ENCODE peak calls at places on chromosomes 6 and 20, in five cellular contexts. E is stimulated activated effector memory CD8-positive, alpha-beta T cell treated with anti-CD3 and anti-CD28 coated beads, Interleukin-12 subunit alpha, Interleukin-12 subunit beta, amount 100 ng/mL, for 72 hours; T is erythroblast; D is IMR-90; X is NCI-H2171 treated with DMSO at 0.1 percent for 48 hours. K is an unnamed sample.
A peak's percentile ranks its signal among the peaks of the same experiment; 100 is the strongest.

GRCh38 chr20:8155848-8156602 is 24.0 kb downstream of the PLCB1 start:
- DNase-seq in E (no peak), T (no peak), D (peak; percentile 22), X (no peak), K (no peak)

GRCh38 chr6:136201735-136202134 is 48.4 kb downstream of the MTFR2 start:
- DNase-seq in E (no peak), T (no peak), D (peak; percentile 16), X (no peak), K (no peak)

GRCh38 chr6:136235233-136235564 is 14.9 kb downstream of the MTFR2 start:
- DNase-seq in E (no peak), T (no peak), D (peak; percentile 91), X (no peak), K (no peak)

GRCh38 chr20:38296433-38296832 is 7.5 kb upstream of the BPI start:
- DNase-seq in E (no peak), T (no peak), D (no peak), X (no peak), K (no peak)

GRCh38 chr6:113556775-113557174 is 300.4 kb upstream of the MARCKS start:
- DNase-seq in E (no peak), T (no peak), D (no peak), X (no peak), K (no peak)

GRCh38 chr20:46624941-46625340 is 26.3 kb downstream of the SLC13A3 start:
- DNase-seq in E (no peak), T (no peak), D (no peak), X (no peak), K (no peak)

GRCh38 chr20:43820742-43821330 is 93.8 kb upstream of the TOX2 start:
- DNase-seq in E (no peak), T (no peak), D (no peak), X (no peak), K (no peak)

GRCh38 chr20:4875578-4876067 is 125.7 kb downstream of the SLC23A2 start:
- DNase-seq in E (no peak), T (no peak), D (no peak), X (peak; percentile 95), K (no peak)

GRCh38 chr20:31691646-31692275 is 30.9 kb downstream of the BCL2L1 start:
- DNase-seq in E (no peak), T (peak; percentile 22), D (peak; percentile 59), X (peak; percentile 87), K (no peak)

GRCh38 chr20:9025643-9026042 is 43.2 kb upstream of the PLCB4 start:
- DNase-seq in E (no peak), T (no peak), D (peak; percentile 88), X (no peak), K (no peak)

GRCh38 chr6:35500782-35501181 is 3.9 kb upstream of the TEAD3 start:
- DNase-seq in E (no peak), T (no peak), D (peak; percentile 76), X (peak; percentile 72), K (no peak)

GRCh38 chr6:100376103-100376502 is 88.6 kb downstream of the SIM1 start:
- DNase-seq in E (no peak), T (no peak), D (no peak), X (no peak), K (no peak)

GRCh38 chr6:69542494-69542893 is 254.3 kb downstream of the LMBRD1 start:
- DNase-seq in E (no peak), T (no peak), D (no peak), X (no peak), K (no peak)

GRCh38 chr20:35355372-35355771 is 56.4 kb downstream of the UQCC1 start:
- DNase-seq in E (no peak), T (no peak), D (peak; percentile 59), X (no peak), K (no peak)

GRCh38 chr20:23235173-23236027 is 115.2 kb upstream of the NXT1 start:
- DNase-seq in E (no peak), T (peak; percentile 77), D (peak; percentile 54), X (peak; percentile 45), K (peak; percentile 39)

GRCh38 chr20:37291724-37292126 is 2.3 kb downstream of the MANBAL start:
- DNase-seq in E (no peak), T (no peak), D (no peak), X (no peak), K (no peak)

GRCh38 chr6:142444800-142445405 is 143.1 kb downstream of the ADGRG6 start:
- DNase-seq in E (no peak), T (no peak), D (peak; percentile 14), X (peak; percentile 6), K (no peak)

GRCh38 chr6:53009056-53009455 is 14.0 kb upstream of the GSTA4 start:
- DNase-seq in E (no peak), T (no peak), D (no peak), X (no peak), K (no peak)

GRCh38 chr6:168131464-168132415 is 52.7 kb upstream of the FRMD1 start:
- DNase-seq in E (no peak), T (no peak), D (no peak), X (no peak), K (peak; percentile 7)

GRCh38 chr6:145278163-145278807 is 457.0 kb downstream of the EPM2A start:
- DNase-seq in E (no peak), T (no peak), D (peak; percentile 68), X (no peak), K (no peak)

GRCh38 chr20:37804584-37805566 is 98.1 kb upstream of the VSTM2L start:
- DNase-seq in E (no peak), T (no peak), D (no peak), X (peak; percentile 41), K (no peak)

GRCh38 chr6:77092971-77093370 is 370.3 kb downstream of the HTR1B start:
- DNase-seq in E (no peak), T (no peak), D (peak; percentile 85), X (no peak), K (no peak)

GRCh38 chr6:146886587-146887446 is 288.0 kb downstream of the ADGB start:
- DNase-seq in E (no peak), T (no peak), D (no peak), X (no peak), K (no peak)

GRCh38 chr20:38863024-38863851 is 57.7 kb downstream of the PPP1R16B start:
- DNase-seq in E (no peak), T (no peak), D (no peak), X (no peak), K (no peak)

GRCh38 chr6:25034477-25034876 is 98.7 kb upstream of the RIPOR2 start:
- DNase-seq in E (no peak), T (no peak), D (no peak), X (no peak), K (no peak)

GRCh38 chr6:139862311-139862710 is 487.9 kb upstream of the CITED2 start:
- DNase-seq in E (no peak), T (no peak), D (no peak), X (no peak), K (no peak)

GRCh38 chr6:168165373-168165772 is 86.4 kb upstream of the FRMD1 start:
- DNase-seq in E (no peak), T (no peak), D (no peak), X (no peak), K (no peak)

GRCh38 chr6:98014791-98015201 is 731.8 kb upstream of the MMS22L start:
- DNase-seq in E (no peak), T (peak; percentile 80), D (no peak), X (no peak), K (no peak)